ENCODE peak calls at places on chromosomes 12 and 14, in ten cellular contexts. V is SK-N-SH; M is iris pigment epithelial cell; B is stimulated activated CD4-positive, alpha-beta T cell treated with anti-CD3 and anti-CD28 coated beads, Interleukin-1b, Interleukin-23, amount 100 ng/mL, for 1 hour; A is activated CD4-positive, alpha-beta T cell treated with anti-CD3 and anti-CD28 coated beads, Interleukin-2, amount 50 U/mL, for 48 hours; C is prostate gland; T is mammary epithelial cell; H is NCI-H1417; O is activated T-cell treated with anti-CD3 and anti-CD28 coated beads for 1 hour; D is chondrocyte. X is an unnamed sample.

GRCh38 chr14:58960945-58961731 is 227.3 kb upstream of the DAAM1 start:
- DNase-seq in V (no peak), M (no peak), B (no peak), A (no peak), C (no peak), T (no peak), H (no peak), O (no peak), D (no peak), X (no peak)

GRCh38 chr12:72863671-72864070 is 591.5 kb downstream of the TRHDE start:
- DNase-seq in V (no peak), M (no peak), B (no peak), A (no peak), C (no peak), T (no peak), H (no peak), O (no peak), D (no peak), X (no peak)

GRCh38 chr14:104768437-104769323 is 15.7 kb downstream of the SIVA1 start:
- DNase-seq in V (peak), M (peak), B (peak), A (peak), C (peak), T (peak), H (peak), O (peak), D (no peak), X (peak)

GRCh38 chr14:25007832-25008231 is 42.1 kb downstream of the STXBP6 start:
- DNase-seq in V (no peak), M (no peak), B (no peak), A (no peak), C (no peak), T (no peak), H (no peak), O (no peak), D (no peak), X (no peak)

GRCh38 chr12:124636138-124636968 is 68.9 kb upstream of the NCOR2 start:
- DNase-seq in V (no peak), M (peak), B (peak), A (peak), C (no peak), T (peak), H (no peak), O (peak), D (no peak), X (no peak)

GRCh38 chr14:92967346-92967926 is 44.5 kb downstream of the CHGA start:
- DNase-seq in V (no peak), M (no peak), B (no peak), A (no peak), C (no peak), T (no peak), H (no peak), O (no peak), D (no peak), X (no peak)

GRCh38 chr14:33679461-33680225 is 271.2 kb downstream of the EGLN3 start:
- DNase-seq in V (no peak), M (peak), B (no peak), A (no peak), C (no peak), T (peak), H (no peak), O (no peak), D (no peak), X (no peak)

GRCh38 chr12:131831021-131831571 is 2.9 kb downstream of the MMP17 start:
- DNase-seq in V (no peak), M (peak), B (no peak), A (no peak), C (no peak), T (peak), H (peak), O (no peak), D (peak), X (no peak)

GRCh38 chr14:96911499-96912130 is 114.4 kb downstream of the VRK1 start:
- DNase-seq in V (no peak), M (no peak), B (no peak), A (no peak), C (no peak), T (no peak), H (no peak), O (no peak), D (no peak), X (no peak)

GRCh38 chr12:83465632-83466031 is 778.9 kb downstream of the TMTC2 start:
- DNase-seq in V (no peak), M (no peak), B (no peak), A (no peak), C (no peak), T (no peak), H (no peak), O (no peak), D (no peak), X (no peak)

GRCh38 chr14:87632796-87633195 is 360.2 kb downstream of the GALC start:
- DNase-seq in V (no peak), M (no peak), B (no peak), A (no peak), C (no peak), T (no peak), H (no peak), O (no peak), D (no peak), X (no peak)

GRCh38 chr12:6327591-6328041 is 14.3 kb downstream of the TNFRSF1A start:
- DNase-seq in V (no peak), M (peak), B (no peak), A (no peak), C (no peak), T (no peak), H (no peak), O (no peak), D (no peak), X (no peak)

X was measured in D721Med.